ENCODE peak calls at places on chromosome 9, in ten cellular contexts. One of them, this sample, is unnamed.

GRCh38 chr9:121024237-121024636 is 25.8 kb downstream of the C5 start:
- DNase-seq in NCI-H1694: no peak
- DNase-seq in PC-3: no peak
- DNase-seq in HCT116: no peak
- DNase-seq in activated CD4-positive, alpha-beta memory T cell treated with anti-CD3 and anti-CD28 coated beads for 36 hours: no peak
- DNase-seq in memory B cell: no peak
- DNase-seq in ELR: no peak
- DNase-seq in anterior cingulate cortex: no peak
- DNase-seq in islet precursor cell: no peak
- DNase-seq in astrocyte: no peak
- DNase-seq in this sample: no peak

GRCh38 chr9:16921855-16922254 is 51.4 kb upstream of the BNC2 start:
- DNase-seq in HCT116: peak
- DNase-seq in astrocyte: peak
- DNase-seq in PC-3: peak
- DNase-seq in anterior cingulate cortex: no peak
- DNase-seq in islet precursor cell: no peak
- DNase-seq in memory B cell: no peak
- DNase-seq in activated CD4-positive, alpha-beta memory T cell treated with anti-CD3 and anti-CD28 coated beads for 36 hours: no peak
- DNase-seq in ELR: peak
- DNase-seq in NCI-H1694: no peak
- DNase-seq in this sample: no peak

GRCh38 chr9:82438581-82438980 is 450.0 kb downstream of the SPATA31D1 start:
- DNase-seq in HCT116: no peak
- DNase-seq in astrocyte: no peak
- DNase-seq in islet precursor cell: no peak
- DNase-seq in memory B cell: no peak
- DNase-seq in activated CD4-positive, alpha-beta memory T cell treated with anti-CD3 and anti-CD28 coated beads for 36 hours: no peak
- DNase-seq in ELR: no peak
- DNase-seq in NCI-H1694: no peak
- DNase-seq in anterior cingulate cortex: no peak
- DNase-seq in PC-3: no peak
- DNase-seq in this sample: no peak

GRCh38 chr9:28073278-28073677 is 500.0 kb upstream of the C9orf72 start:
- DNase-seq in ELR: peak
- DNase-seq in HCT116: peak
- DNase-seq in memory B cell: no peak
- DNase-seq in anterior cingulate cortex: no peak
- DNase-seq in NCI-H1694: peak
- DNase-seq in astrocyte: peak
- DNase-seq in islet precursor cell: no peak
- DNase-seq in PC-3: peak
- DNase-seq in activated CD4-positive, alpha-beta memory T cell treated with anti-CD3 and anti-CD28 coated beads for 36 hours: no peak
- DNase-seq in this sample: peak

GRCh38 chr9:83962165-83962564 is 17.9 kb downstream of the HNRNPK start:
- DNase-seq in memory B cell: no peak
- DNase-seq in anterior cingulate cortex: no peak
- DNase-seq in PC-3: peak
- DNase-seq in HCT116: no peak
- DNase-seq in astrocyte: no peak
- DNase-seq in islet precursor cell: peak
- DNase-seq in activated CD4-positive, alpha-beta memory T cell treated with anti-CD3 and anti-CD28 coated beads for 36 hours: no peak
- DNase-seq in ELR: peak
- DNase-seq in NCI-H1694: no peak
- DNase-seq in this sample: no peak

GRCh38 chr9:68552700-68553099 is 12.0 kb upstream of the TMEM252 start:
- DNase-seq in NCI-H1694: no peak
- DNase-seq in astrocyte: peak
- DNase-seq in HCT116: no peak
- DNase-seq in PC-3: peak
- DNase-seq in islet precursor cell: no peak
- DNase-seq in ELR: peak
- DNase-seq in activated CD4-positive, alpha-beta memory T cell treated with anti-CD3 and anti-CD28 coated beads for 36 hours: no peak
- DNase-seq in memory B cell: no peak
- DNase-seq in anterior cingulate cortex: no peak
- DNase-seq in this sample: no peak

GRCh38 chr9:114317665-114318357 is 5.1 kb upstream of the ORM1 start:
- DNase-seq in astrocyte: no peak
- DNase-seq in activated CD4-positive, alpha-beta memory T cell treated with anti-CD3 and anti-CD28 coated beads for 36 hours: peak
- DNase-seq in ELR: no peak
- DNase-seq in HCT116: no peak
- DNase-seq in anterior cingulate cortex: no peak
- DNase-seq in islet precursor cell: no peak
- DNase-seq in NCI-H1694: no peak
- DNase-seq in PC-3: no peak
- DNase-seq in memory B cell: no peak
- DNase-seq in this sample: no peak

GRCh38 chr9:42396318-42396717 is 212.9 kb downstream of the SPATA31A6 start:
- DNase-seq in ELR: no peak
- DNase-seq in NCI-H1694: no peak
- DNase-seq in astrocyte: no peak
- DNase-seq in PC-3: no peak
- DNase-seq in activated CD4-positive, alpha-beta memory T cell treated with anti-CD3 and anti-CD28 coated beads for 36 hours: no peak
- DNase-seq in memory B cell: no peak
- DNase-seq in anterior cingulate cortex: no peak
- DNase-seq in islet precursor cell: no peak
- DNase-seq in HCT116: no peak
- DNase-seq in this sample: no peak

GRCh38 chr9:135156525-135157510 is 69.3 kb downstream of the OLFM1 start:
- DNase-seq in islet precursor cell: peak
- DNase-seq in astrocyte: peak
- DNase-seq in ELR: peak
- DNase-seq in memory B cell: no peak
- DNase-seq in anterior cingulate cortex: no peak
- DNase-seq in activated CD4-positive, alpha-beta memory T cell treated with anti-CD3 and anti-CD28 coated beads for 36 hours: peak
- DNase-seq in PC-3: peak
- DNase-seq in HCT116: peak
- DNase-seq in NCI-H1694: no peak
- DNase-seq in this sample: no peak

GRCh38 chr9:114124666-114125580 is 25.8 kb upstream of the KIF12 start:
- DNase-seq in ELR: no peak
- DNase-seq in NCI-H1694: no peak
- DNase-seq in anterior cingulate cortex: no peak
- DNase-seq in astrocyte: no peak
- DNase-seq in islet precursor cell: no peak
- DNase-seq in HCT116: no peak
- DNase-seq in memory B cell: no peak
- DNase-seq in PC-3: no peak
- DNase-seq in activated CD4-positive, alpha-beta memory T cell treated with anti-CD3 and anti-CD28 coated beads for 36 hours: no peak
- DNase-seq in this sample: no peak

GRCh38 chr9:124485936-124486335 is 21.3 kb downstream of the NR5A1 start:
- DNase-seq in NCI-H1694: no peak
- DNase-seq in islet precursor cell: no peak
- DNase-seq in anterior cingulate cortex: no peak
- DNase-seq in activated CD4-positive, alpha-beta memory T cell treated with anti-CD3 and anti-CD28 coated beads for 36 hours: no peak
- DNase-seq in ELR: no peak
- DNase-seq in PC-3: no peak
- DNase-seq in HCT116: no peak
- DNase-seq in astrocyte: no peak
- DNase-seq in memory B cell: no peak
- DNase-seq in this sample: no peak

GRCh38 chr9:135376511-135377173 is 102.9 kb upstream of the PPP1R26 start:
- DNase-seq in islet precursor cell: no peak
- DNase-seq in PC-3: no peak
- DNase-seq in activated CD4-positive, alpha-beta memory T cell treated with anti-CD3 and anti-CD28 coated beads for 36 hours: no peak
- DNase-seq in anterior cingulate cortex: no peak
- DNase-seq in HCT116: no peak
- DNase-seq in memory B cell: no peak
- DNase-seq in astrocyte: no peak
- DNase-seq in ELR: no peak
- DNase-seq in NCI-H1694: no peak
- DNase-seq in this sample: no peak

GRCh38 chr9:81032831-81033230 is 656.5 kb downstream of the TLE1 start:
- DNase-seq in islet precursor cell: peak
- DNase-seq in PC-3: no peak
- DNase-seq in memory B cell: no peak
- DNase-seq in astrocyte: peak
- DNase-seq in anterior cingulate cortex: no peak
- DNase-seq in NCI-H1694: no peak
- DNase-seq in HCT116: no peak
- DNase-seq in ELR: peak
- DNase-seq in activated CD4-positive, alpha-beta memory T cell treated with anti-CD3 and anti-CD28 coated beads for 36 hours: no peak
- DNase-seq in this sample: no peak

GRCh38 chr9:84922051-84922450 is 252.5 kb downstream of the NTRK2 start:
- DNase-seq in ELR: no peak
- DNase-seq in activated CD4-positive, alpha-beta memory T cell treated with anti-CD3 and anti-CD28 coated beads for 36 hours: no peak
- DNase-seq in NCI-H1694: no peak
- DNase-seq in HCT116: no peak
- DNase-seq in astrocyte: no peak
- DNase-seq in islet precursor cell: no peak
- DNase-seq in PC-3: no peak
- DNase-seq in memory B cell: no peak
- DNase-seq in anterior cingulate cortex: no peak
- DNase-seq in this sample: no peak

GRCh38 chr9:126781186-126781585 is 23.7 kb upstream of the ZBTB43 start:
- DNase-seq in activated CD4-positive, alpha-beta memory T cell treated with anti-CD3 and anti-CD28 coated beads for 36 hours: no peak
- DNase-seq in ELR: no peak
- DNase-seq in memory B cell: no peak
- DNase-seq in NCI-H1694: no peak
- DNase-seq in astrocyte: no peak
- DNase-seq in HCT116: no peak
- DNase-seq in islet precursor cell: no peak
- DNase-seq in anterior cingulate cortex: no peak
- DNase-seq in PC-3: no peak
- DNase-seq in this sample: no peak

GRCh38 chr9:38414040-38414723 is 10.1 kb downstream of the IGFBPL1 start:
- DNase-seq in activated CD4-positive, alpha-beta memory T cell treated with anti-CD3 and anti-CD28 coated beads for 36 hours: no peak
- DNase-seq in NCI-H1694: peak
- DNase-seq in PC-3: no peak
- DNase-seq in astrocyte: no peak
- DNase-seq in islet precursor cell: no peak
- DNase-seq in anterior cingulate cortex: no peak
- DNase-seq in HCT116: no peak
- DNase-seq in ELR: no peak
- DNase-seq in memory B cell: no peak
- DNase-seq in this sample: no peak

GRCh38 chr9:37952731-37953130 is 48.8 kb upstream of the SLC25A51 start:
- DNase-seq in ELR: peak
- DNase-seq in astrocyte: peak
- DNase-seq in PC-3: peak
- DNase-seq in islet precursor cell: no peak
- DNase-seq in HCT116: no peak
- DNase-seq in NCI-H1694: no peak
- DNase-seq in anterior cingulate cortex: no peak
- DNase-seq in memory B cell: no peak
- DNase-seq in activated CD4-positive, alpha-beta memory T cell treated with anti-CD3 and anti-CD28 coated beads for 36 hours: no peak
- DNase-seq in this sample: no peak

GRCh38 chr9:90489066-90489465 is 153.6 kb downstream of the DIRAS2 start:
- DNase-seq in HCT116: no peak
- DNase-seq in anterior cingulate cortex: no peak
- DNase-seq in PC-3: no peak
- DNase-seq in islet precursor cell: no peak
- DNase-seq in memory B cell: no peak
- DNase-seq in ELR: no peak
- DNase-seq in activated CD4-positive, alpha-beta memory T cell treated with anti-CD3 and anti-CD28 coated beads for 36 hours: no peak
- DNase-seq in NCI-H1694: no peak
- DNase-seq in astrocyte: no peak
- DNase-seq in this sample: no peak

GRCh38 chr9:132404228-132404881 is 2.3 kb downstream of the TTF1 start:
- DNase-seq in PC-3: no peak
- DNase-seq in islet precursor cell: no peak
- DNase-seq in HCT116: no peak
- DNase-seq in ELR: no peak
- DNase-seq in NCI-H1694: no peak
- DNase-seq in anterior cingulate cortex: no peak
- DNase-seq in activated CD4-positive, alpha-beta memory T cell treated with anti-CD3 and anti-CD28 coated beads for 36 hours: peak
- DNase-seq in astrocyte: peak
- DNase-seq in memory B cell: no peak
- DNase-seq in this sample: no peak

GRCh38 chr9:123687246-123687721 is 242.6 kb downstream of the DENND1A start:
- DNase-seq in anterior cingulate cortex: no peak
- DNase-seq in islet precursor cell: no peak
- DNase-seq in HCT116: no peak
- DNase-seq in memory B cell: no peak
- DNase-seq in ELR: no peak
- DNase-seq in PC-3: peak
- DNase-seq in activated CD4-positive, alpha-beta memory T cell treated with anti-CD3 and anti-CD28 coated beads for 36 hours: no peak
- DNase-seq in astrocyte: no peak
- DNase-seq in NCI-H1694: no peak
- DNase-seq in this sample: no peak

GRCh38 chr9:8627944-8628679 is 828.5 kb upstream of the DMAC1 start:
- DNase-seq in activated CD4-positive, alpha-beta memory T cell treated with anti-CD3 and anti-CD28 coated beads for 36 hours: no peak
- DNase-seq in astrocyte: no peak
- DNase-seq in PC-3: no peak
- DNase-seq in HCT116: no peak
- DNase-seq in anterior cingulate cortex: no peak
- DNase-seq in islet precursor cell: no peak
- DNase-seq in ELR: no peak
- DNase-seq in memory B cell: no peak
- DNase-seq in NCI-H1694: no peak
- DNase-seq in this sample: peak

GRCh38 chr9:36091028-36091953 is 45.2 kb upstream of the GLIPR2 start:
- DNase-seq in HCT116: no peak
- DNase-seq in astrocyte: peak
- DNase-seq in memory B cell: no peak
- DNase-seq in PC-3: peak
- DNase-seq in NCI-H1694: no peak
- DNase-seq in activated CD4-positive, alpha-beta memory T cell treated with anti-CD3 and anti-CD28 coated beads for 36 hours: no peak
- DNase-seq in islet precursor cell: no peak
- DNase-seq in anterior cingulate cortex: no peak
- DNase-seq in ELR: peak
- DNase-seq in this sample: no peak

GRCh38 chr9:15469406-15469805 is 41.4 kb downstream of the PSIP1 start:
- DNase-seq in islet precursor cell: no peak
- DNase-seq in anterior cingulate cortex: no peak
- DNase-seq in HCT116: no peak
- DNase-seq in memory B cell: no peak
- DNase-seq in ELR: no peak
- DNase-seq in activated CD4-positive, alpha-beta memory T cell treated with anti-CD3 and anti-CD28 coated beads for 36 hours: no peak
- DNase-seq in PC-3: no peak
- DNase-seq in astrocyte: peak
- DNase-seq in NCI-H1694: peak
- DNase-seq in this sample: peak